ENCODE peak calls at places on chromosomes 6 and 20, in six cellular contexts. O, R, S, D, U and B are unnamed samples.

GRCh38 chr6:26312501-26313390 is 52.3 kb upstream of the BTN3A2 start:
- DNase-seq in O (peak), R (peak), S (no peak), D (peak), U (peak), B (peak)

GRCh38 chr6:41713161-41713649 is 22.2 kb downstream of the TFEB start:
- DNase-seq in O (no peak), R (no peak), S (no peak), D (peak), U (peak), B (no peak)

GRCh38 chr6:10030942-10031537 is 383.8 kb downstream of the TFAP2A start:
- DNase-seq in O (no peak), R (no peak), S (no peak), D (peak), U (peak), B (no peak)

GRCh38 chr6:112038756-112039430 is 15.0 kb upstream of the CCN6 start:
- DNase-seq in O (no peak), R (no peak), S (no peak), D (no peak), U (peak), B (no peak)

GRCh38 chr20:61408951-61409740 is 157.1 kb downstream of the CDH4 start:
- DNase-seq in O (no peak), R (no peak), S (no peak), D (no peak), U (no peak), B (no peak)

GRCh38 chr6:6320901-6321300 is 439 bp upstream of the F13A1 start:
- DNase-seq in O (no peak), R (no peak), S (no peak), D (no peak), U (peak), B (no peak)

GRCh38 chr6:139291813-139292619 is at the start of gene TXLNB:
- DNase-seq in O (peak), R (peak), S (peak), D (peak), U (peak), B (no peak)

GRCh38 chr20:35135867-35136586 is 11.1 kb downstream of the EDEM2 start:
- DNase-seq in O (no peak), R (no peak), S (no peak), D (no peak), U (no peak), B (no peak)

GRCh38 chr6:40222354-40222753 is 288.1 kb upstream of the MOCS1 start:
- DNase-seq in O (no peak), R (no peak), S (no peak), D (no peak), U (no peak), B (no peak)

GRCh38 chr20:13364278-13365170 is 143.4 kb downstream of the ISM1 start:
- DNase-seq in O (no peak), R (no peak), S (no peak), D (no peak), U (no peak), B (no peak)

GRCh38 chr6:20334961-20335360 is 66.7 kb upstream of the E2F3 start:
- DNase-seq in O (no peak), R (no peak), S (no peak), D (no peak), U (no peak), B (no peak)

GRCh38 chr6:331622-332521 is 39.6 kb downstream of the DUSP22 start:
- DNase-seq in O (no peak), R (no peak), S (no peak), D (no peak), U (no peak), B (no peak)

GRCh38 chr20:59043698-59044097 is 1.1 kb upstream of the PRELID3B start:
- DNase-seq in O (peak), R (no peak), S (no peak), D (no peak), U (no peak), B (no peak)

GRCh38 chr6:110875548-110876169 is 1.1 kb downstream of the AMD1 start:
- DNase-seq in O (peak), R (peak), S (no peak), D (peak), U (peak), B (no peak)

GRCh38 chr6:13673825-13674444 is 37.7 kb downstream of the RANBP9 start:
- DNase-seq in O (no peak), R (no peak), S (no peak), D (no peak), U (no peak), B (no peak)

GRCh38 chr6:106446287-106446885 is 85.9 kb downstream of the CRYBG1 start:
- DNase-seq in O (no peak), R (no peak), S (no peak), D (peak), U (peak), B (no peak)